ENCODE peak calls at places on chromosomes 16 and 17, in four cellular contexts. A is GM23248, T is mesenchymal stem cell, X is fibroblast of lung. Q is an unnamed sample.

GRCh38 chr16:48393843-48394703 is 8.9 kb upstream of the SIAH1 start:
- DNase-seq in A (peak; percentile 96), T (no peak), X (peak; percentile 58), Q (no peak)

GRCh38 chr16:68116256-68116853 is 31.2 kb downstream of the NFATC3 start:
- DNase-seq in A (peak; percentile 61), T (peak; percentile 29), X (peak; percentile 23), Q (no peak)

GRCh38 chr17:81556175-81556691 is 4.1 kb upstream of the FAAP100 start:
- DNase-seq in A (peak; percentile 75), T (peak; percentile 72), X (peak; percentile 51), Q (no peak)

GRCh38 chr16:27237229-27238015 is 31.1 kb downstream of the NSMCE1 start:
- DNase-seq in A (no peak), T (peak; percentile 32), X (peak; percentile 71), Q (no peak)

GRCh38 chr17:45228121-45228941 is 6.6 kb downstream of the FMNL1 start:
- DNase-seq in A (no peak), T (no peak), X (no peak), Q (no peak)

GRCh38 chr16:67936124-67936875 is at the start of gene PSMB10:
- DNase-seq in A (peak; percentile 59), T (peak; percentile 91), X (peak; percentile 64), Q (peak; percentile 58)

GRCh38 chr16:75695708-75696107 is 5.6 kb downstream of the DUXB start:
- DNase-seq in A (no peak), T (no peak), X (no peak), Q (no peak)

GRCh38 chr16:86751081-86752030 is 173.0 kb downstream of the FOXL1 start:
- DNase-seq in A (peak; percentile 87), T (peak; percentile 81), X (peak; percentile 92), Q (no peak)

GRCh38 chr16:25260416-25260815 is 2.8 kb upstream of the ZKSCAN2 start:
- DNase-seq in A (peak; percentile 27), T (peak; percentile 12), X (peak; percentile 16), Q (no peak)

GRCh38 chr17:2721603-2722002 is 10.0 kb upstream of the CLUH start:
- DNase-seq in A (no peak), T (no peak), X (no peak), Q (no peak)

GRCh38 chr16:85396879-85397871 is 215.9 kb upstream of the GSE1 start:
- DNase-seq in A (no peak), T (peak; percentile 41), X (no peak), Q (peak; percentile 71)

GRCh38 chr16:54116126-54116525 is 170.5 kb downstream of the IRX3 start:
- DNase-seq in A (no peak), T (no peak), X (no peak), Q (no peak)

GRCh38 chr17:81713556-81714411 is 1.7 kb downstream of the SLC25A10 start:
- DNase-seq in A (no peak), T (no peak), X (no peak), Q (no peak)

GRCh38 chr17:80942360-80943345 is 49.0 kb upstream of the CHMP6 start:
- DNase-seq in A (peak; percentile 89), T (no peak), X (peak; percentile 84), Q (no peak)

GRCh38 chr17:81420769-81421462 is 25.7 kb downstream of the BAHCC1 start:
- DNase-seq in A (peak; percentile 77), T (no peak), X (peak; percentile 62), Q (no peak)

GRCh38 chr17:57313276-57313835 is 57.0 kb downstream of the MSI2 start:
- DNase-seq in A (no peak), T (no peak), X (no peak), Q (no peak)

GRCh38 chr17:73271078-73271477 is 9.4 kb upstream of the CPSF4L start:
- DNase-seq in A (no peak), T (no peak), X (no peak), Q (no peak)

GRCh38 chr17:73269791-73270190 is 8.1 kb upstream of the CPSF4L start:
- DNase-seq in A (no peak), T (no peak), X (no peak), Q (no peak)

GRCh38 chr17:73274490-73274889 is 12.8 kb upstream of the CPSF4L start:
- DNase-seq in A (no peak), T (no peak), X (no peak), Q (no peak)

GRCh38 chr17:73269329-73269615 is 7.6 kb upstream of the CPSF4L start:
- DNase-seq in A (no peak), T (no peak), X (no peak), Q (no peak)

DNA sequence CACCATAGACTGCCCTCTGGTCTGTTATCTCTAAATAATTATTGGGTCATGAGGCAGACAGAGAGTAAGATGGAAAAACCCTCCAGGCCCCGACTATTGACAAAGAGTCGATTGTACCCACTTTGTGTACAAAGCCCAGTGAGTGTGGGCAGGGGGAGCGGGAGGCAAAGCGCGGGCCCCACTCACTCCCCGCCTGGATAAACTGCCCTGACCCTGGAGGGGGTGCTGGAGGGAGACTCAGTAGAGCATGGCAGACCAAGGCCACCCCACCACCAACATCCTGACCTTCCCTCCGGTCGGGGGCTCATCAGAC is 11.2 kb upstream of the CPSF4L start:
- DNase-seq in A (no peak), T (no peak), X (no peak), Q (no peak)
- H3K4me2 ChIP-seq in A (no peak overlapping the region), T (no peak overlapping the region), X (no peak overlapping the region), Q (no peak overlapping the region)

DNA sequence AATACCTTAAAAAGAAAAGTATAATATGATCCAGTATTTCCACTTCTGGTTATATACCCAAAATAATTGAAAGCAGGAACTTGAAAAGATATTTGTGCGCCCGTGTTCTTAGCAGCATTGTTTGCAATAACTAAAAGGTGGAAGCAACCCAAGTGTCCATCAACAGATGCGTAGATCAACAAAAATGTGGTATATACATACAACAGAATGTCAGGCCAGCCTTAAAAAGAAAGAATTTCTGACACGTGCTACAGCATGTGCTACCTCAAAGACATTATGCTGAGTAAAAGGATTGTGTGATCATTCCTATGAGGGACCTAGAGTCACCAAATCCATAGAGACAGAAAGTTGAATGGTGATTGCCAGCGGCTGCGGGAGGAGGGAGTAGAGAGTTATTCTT is 133.1 kb downstream of the SPECC1 start:
- DNase-seq in A (no peak), T (no peak), X (no peak), Q (no peak)
- H3K4me2 ChIP-seq in A (no peak overlapping the region), T (no peak overlapping the region), X (no peak overlapping the region), Q (no peak overlapping the region)

DNA sequence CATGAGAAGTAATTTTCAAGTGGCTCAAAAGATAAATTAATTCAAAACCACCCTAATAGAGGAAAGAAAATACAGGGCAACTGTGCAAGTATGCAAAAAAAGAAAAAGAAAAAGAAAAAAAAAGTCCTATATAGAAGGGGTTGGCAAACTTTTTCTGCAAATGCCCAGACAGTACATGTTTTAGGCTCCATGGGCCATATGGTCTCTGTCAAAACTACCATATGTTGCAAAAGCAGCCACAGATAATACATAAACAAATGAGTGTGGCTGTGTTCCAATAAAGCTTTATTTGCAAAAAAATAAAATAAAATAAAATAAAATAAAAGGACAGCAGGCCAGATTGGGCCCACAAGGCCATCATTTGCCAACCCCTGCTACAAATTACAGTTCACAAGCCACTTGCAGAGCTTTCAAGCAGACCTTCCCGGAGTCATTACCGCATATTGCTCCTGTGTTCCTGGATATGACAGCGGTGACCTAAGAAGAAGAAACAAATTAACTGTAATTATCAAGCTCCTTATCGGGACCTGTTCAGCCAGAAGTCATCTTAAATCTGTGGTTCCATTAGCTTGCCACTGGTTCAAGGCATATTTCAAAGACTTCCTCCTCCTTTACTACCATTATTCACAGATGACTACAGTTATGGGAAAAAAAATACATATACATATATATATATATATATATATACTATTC is 15.9 kb downstream of the ZC3H7A start:
- DNase-seq in A (no peak), T (peak; percentile 67), X (no peak), Q (no peak)
- H3K4me2 ChIP-seq in A (no peak overlapping the region), T (no peak overlapping the region), X (no peak overlapping the region), Q (no peak overlapping the region)

GRCh38 chr17:5781236-5781927 is 197.1 kb upstream of the NLRP1 start:
- DNase-seq in A (no peak), T (no peak), X (no peak), Q (no peak)
- H3K4me2 ChIP-seq in A (no peak overlapping the region), T (no peak overlapping the region), X (no peak overlapping the region), Q (no peak overlapping the region)

GRCh38 chr17:82891911-82892310 is 52.1 kb upstream of the ZNF750 start:
- DNase-seq in A (no peak), T (no peak), X (no peak), Q (no peak)

GRCh38 chr17:82895087-82895486 is 55.3 kb upstream of the ZNF750 start:
- DNase-seq in A (no peak), T (no peak), X (no peak), Q (no peak)

GRCh38 chr17:82893779-82894178 is 54.0 kb upstream of the ZNF750 start:
- DNase-seq in A (peak; percentile 23), T (no peak), X (no peak), Q (no peak)

GRCh38 chr17:82890926-82891678 is 51.3 kb upstream of the ZNF750 start:
- DNase-seq in A (no peak), T (no peak), X (no peak), Q (no peak)

GRCh38 chr17:82892869-82893565 is 53.2 kb upstream of the ZNF750 start:
- DNase-seq in A (no peak), T (no peak), X (no peak), Q (no peak)
- H3K4me2 ChIP-seq in A (no peak overlapping the region), T (no peak overlapping the region), X (no peak overlapping the region), Q (no peak overlapping the region)

GRCh38 chr16:49866533-49867155 is 10.7 kb upstream of the ZNF423 start:
- DNase-seq in A (no peak), T (no peak), X (no peak), Q (no peak)
- H3K4me2 ChIP-seq in A (no peak overlapping the region), T (no peak overlapping the region), X (no peak overlapping the region), Q (no peak overlapping the region)

DNA sequence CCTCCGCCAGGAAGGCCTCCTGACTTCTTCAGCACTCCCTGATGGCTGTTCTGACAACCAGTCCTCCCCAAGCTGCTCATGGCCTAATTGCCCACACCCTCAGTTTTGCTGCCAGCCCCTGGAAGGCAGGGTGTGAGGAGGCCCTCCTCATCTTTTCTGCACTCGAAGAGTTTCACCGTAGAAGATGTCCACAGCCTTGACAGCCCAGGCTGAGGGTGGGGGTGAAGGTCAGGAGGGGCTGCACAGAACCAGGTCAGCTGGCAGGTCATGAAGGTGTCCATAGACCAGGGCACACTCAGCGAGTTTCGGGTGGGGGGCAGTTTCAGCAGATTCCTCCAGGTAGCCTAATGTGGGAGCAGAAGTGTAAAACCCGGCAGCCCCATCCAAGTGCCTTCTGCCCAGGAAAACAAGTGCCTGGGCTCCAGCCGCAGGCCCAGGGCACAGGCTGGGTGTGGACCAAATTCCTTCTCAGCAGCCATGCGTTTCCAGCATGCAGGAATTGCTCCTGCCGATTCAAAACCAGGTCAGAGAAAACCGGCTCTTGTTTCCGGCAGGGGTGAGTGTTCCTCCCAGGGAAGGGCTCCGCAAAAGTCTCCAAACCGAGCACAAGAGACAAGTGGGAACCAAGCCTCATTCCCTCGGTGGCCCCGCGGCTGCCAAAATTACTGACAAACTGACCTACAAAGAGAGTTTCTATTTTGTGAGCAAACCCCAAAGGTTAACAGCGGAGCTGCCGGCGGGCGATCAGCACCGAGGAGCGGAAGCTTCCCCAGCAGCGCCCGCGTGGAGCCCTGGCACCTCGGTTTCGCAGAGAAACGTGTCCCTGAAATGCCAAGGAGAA is 228.8 kb downstream of the C16orf78 start:
- DNase-seq in A (no peak), T (no peak), X (peak; percentile 30), Q (no peak)
- H3K4me2 ChIP-seq in A (no peak overlapping the region), T (no peak overlapping the region), X (no peak overlapping the region), Q (no peak overlapping the region)